ENCODE peak calls at places on chromosomes 3 and 15, in eight cellular contexts. Q is LoVo, N is AG08396, P is AG09309, I is T-cell, E is NCI-H1694, S is skeletal muscle cell, H is HS-5. L is an unnamed sample.

GRCh38 chr3:190183121-190183520 is 62.4 kb upstream of the P3H2 start:
- DNase-seq in Q (no peak), N (peak; percentile 85), P (peak; percentile 94), I (no peak), E (no peak), S (peak; percentile 96), H (no peak), L (peak; percentile 51)

GRCh38 chr3:49711489-49711888 is 8.0 kb downstream of the AMIGO3 start:
- DNase-seq in Q (no peak), N (no peak), P (no peak), I (no peak), E (no peak), S (no peak), H (no peak), L (no peak)

GRCh38 chr3:5201536-5201935 is 14.0 kb downstream of the EDEM1 start:
- DNase-seq in Q (no peak), N (no peak), P (no peak), I (no peak), E (no peak), S (no peak), H (no peak), L (no peak)

GRCh38 chr3:40456940-40457823 is at the start of gene RPL14:
- DNase-seq in Q (peak; percentile 93), N (peak; percentile 96), P (peak; percentile 86), I (peak; percentile 96), E (peak; percentile 37), S (peak; percentile 90), H (peak; percentile 74), L (peak; percentile 89)

GRCh38 chr15:31328425-31328998 is 1.9 kb downstream of the KLF13 start:
- DNase-seq in Q (peak; percentile 15), N (peak; percentile 64), P (no peak), I (peak; percentile 78), E (no peak), S (no peak), H (no peak), L (no peak)

GRCh38 chr15:71278989-71279756 is 163.9 kb downstream of the THSD4 start:
- DNase-seq in Q (peak; percentile 73), N (peak; percentile 61), P (peak; percentile 85), I (no peak), E (no peak), S (peak; percentile 98), H (peak; percentile 84), L (peak; percentile 95)

GRCh38 chr3:100621251-100621650 is 11.8 kb downstream of the ADGRG7 start:
- DNase-seq in Q (no peak), N (no peak), P (no peak), I (no peak), E (no peak), S (no peak), H (no peak), L (no peak)

GRCh38 chr15:39924437-39924836 is 4.4 kb upstream of the GPR176 start:
- DNase-seq in Q (no peak), N (no peak), P (no peak), I (no peak), E (no peak), S (no peak), H (no peak), L (no peak)

GRCh38 chr3:71721721-71722157 is 3.5 kb downstream of the EIF4E3 start:
- DNase-seq in Q (no peak), N (no peak), P (no peak), I (peak; percentile 22), E (no peak), S (no peak), H (no peak), L (no peak)

GRCh38 chr3:156674911-156675743 is 737 bp downstream of the TIPARP start:
- DNase-seq in Q (no peak), N (peak; percentile 64), P (no peak), I (peak; percentile 25), E (no peak), S (no peak), H (peak; percentile 16), L (no peak)

GRCh38 chr3:188220988-188221818 is 67.2 kb downstream of the LPP start:
- DNase-seq in Q (no peak), N (peak; percentile 37), P (no peak), I (no peak), E (no peak), S (peak; percentile 98), H (no peak), L (no peak)

GRCh38 chr3:39362812-39363211 is 20.4 kb upstream of the SLC25A38 start:
- DNase-seq in Q (no peak), N (no peak), P (no peak), I (no peak), E (no peak), S (no peak), H (no peak), L (no peak)

GRCh38 chr3:104604326-104605010 is 762.2 kb upstream of the ALCAM start:
- DNase-seq in Q (no peak), N (peak; percentile 25), P (peak; percentile 1), I (no peak), E (peak; percentile 1), S (no peak), H (peak; percentile 18), L (no peak)

GRCh38 chr3:170387952-170388351 is 30.4 kb downstream of the SKIL start:
- DNase-seq in Q (no peak), N (no peak), P (no peak), I (no peak), E (no peak), S (no peak), H (no peak), L (no peak)

GRCh38 chr15:75666823-75667501 is 19.2 kb downstream of the SNX33 start:
- DNase-seq in Q (peak; percentile 14), N (peak; percentile 92), P (peak; percentile 97), I (no peak), E (no peak), S (peak; percentile 97), H (peak; percentile 98), L (peak; percentile 69)

GRCh38 chr3:49805884-49806701 is 3.0 kb downstream of the INKA1 start:
- DNase-seq in Q (no peak), N (no peak), P (no peak), I (no peak), E (no peak), S (no peak), H (no peak), L (no peak)

GRCh38 chr3:47015151-47015550 is 35.7 kb downstream of the NBEAL2 start:
- DNase-seq in Q (no peak), N (no peak), P (no peak), I (no peak), E (no peak), S (no peak), H (no peak), L (no peak)

GRCh38 chr15:90419202-90419601 is 31.2 kb downstream of the IQGAP1 start:
- DNase-seq in Q (no peak), N (no peak), P (no peak), I (no peak), E (no peak), S (no peak), H (no peak), L (no peak)

GRCh38 chr3:64242435-64242834 is 17.2 kb upstream of the PRICKLE2 start:
- DNase-seq in Q (no peak), N (no peak), P (no peak), I (no peak), E (no peak), S (no peak), H (no peak), L (no peak)

GRCh38 chr15:60212536-60212935 is 185.2 kb downstream of the ANXA2 start:
- DNase-seq in Q (peak; percentile 45), N (no peak), P (no peak), I (no peak), E (no peak), S (no peak), H (peak; percentile 8), L (no peak)

GRCh38 chr15:66883322-66883911 is 181.4 kb downstream of the SMAD6 start:
- DNase-seq in Q (peak; percentile 79), N (peak; percentile 89), P (peak; percentile 100), I (no peak), E (no peak), S (peak; percentile 100), H (peak; percentile 99), L (peak; percentile 100)

GRCh38 chr15:73832657-73833056 is 40.7 kb upstream of the TBC1D21 start:
- DNase-seq in Q (no peak), N (no peak), P (no peak), I (no peak), E (no peak), S (no peak), H (no peak), L (no peak)

GRCh38 chr3:33074217-33075067 is 22.5 kb downstream of the GLB1 start:
- DNase-seq in Q (peak; percentile 65), N (peak; percentile 82), P (peak; percentile 20), I (peak; percentile 58), E (peak; percentile 10), S (no peak), H (peak; percentile 26), L (no peak)

GRCh38 chr3:16692486-16693378 is 87.5 kb upstream of the DAZL start:
- DNase-seq in Q (no peak), N (no peak), P (no peak), I (no peak), E (no peak), S (no peak), H (no peak), L (no peak)

GRCh38 chr15:58486062-58486461 is 54.3 kb downstream of the LIPC start:
- DNase-seq in Q (no peak), N (no peak), P (no peak), I (no peak), E (no peak), S (no peak), H (no peak), L (no peak)

GRCh38 chr15:80934761-80935221 is 54.8 kb downstream of the MESD start:
- DNase-seq in Q (no peak), N (peak; percentile 32), P (no peak), I (no peak), E (no peak), S (peak; percentile 31), H (peak; percentile 23), L (no peak)

GRCh38 chr3:45555154-45555591 is 39.4 kb upstream of the LIMD1 start:
- DNase-seq in Q (no peak), N (no peak), P (no peak), I (no peak), E (no peak), S (no peak), H (no peak), L (no peak)

GRCh38 chr15:56146756-56147155 is 96.9 kb downstream of the RFX7 start:
- DNase-seq in Q (no peak), N (peak; percentile 30), P (no peak), I (no peak), E (no peak), S (no peak), H (no peak), L (no peak)

GRCh38 chr3:71469131-71469430 is 114.4 kb downstream of the FOXP1 start:
- DNase-seq in Q (no peak), N (no peak), P (no peak), I (no peak), E (no peak), S (no peak), H (no peak), L (no peak)

GRCh38 chr3:99872633-99873254 is 55.1 kb downstream of the CMSS1 start:
- DNase-seq in Q (no peak), N (no peak), P (no peak), I (no peak), E (no peak), S (no peak), H (no peak), L (no peak)

GRCh38 chr3:11563159-11563558 is 80.6 kb downstream of the VGLL4 start:
- DNase-seq in Q (no peak), N (no peak), P (no peak), I (no peak), E (no peak), S (no peak), H (no peak), L (no peak)

GRCh38 chr15:36779744-36780408 is 200.4 kb downstream of the CDIN1 start:
- DNase-seq in Q (no peak), N (no peak), P (no peak), I (no peak), E (no peak), S (no peak), H (no peak), L (no peak)